ENCODE peak calls at places on chromosomes 5 and 9, in eight cellular contexts. Z is tibial artery; X is stomach; J is CD8-positive, alpha-beta memory T cell; Y is dorsolateral prefrontal cortex; O is Panc1; M is PC-9; R is fibroblast of lung. U is an unnamed sample.
A peak's percentile ranks its signal among the peaks of the same experiment; 100 is the strongest.

GRCh38 chr5:5480481-5481111 is 58.1 kb downstream of the ICE1 start:
- DNase-seq in Z (no peak), J (no peak), O (no peak), Y (no peak), R (no peak), M (no peak), X (no peak), U (no peak)

GRCh38 chr9:35432076-35432475 is 57.8 kb upstream of the RUSC2 start:
- DNase-seq in J (no peak), R (no peak), Z (no peak), M (no peak), O (no peak), Y (no peak), X (no peak), U (no peak)

GRCh38 chr5:38393636-38394035 is 135.3 kb downstream of the EGFLAM start:
- DNase-seq in Y (no peak), R (no peak), Z (no peak), O (no peak), J (no peak), M (no peak), X (no peak), U (no peak)

GRCh38 chr9:117720555-117720954 is 16.4 kb downstream of the TLR4 start:
- DNase-seq in Z (peak; percentile 68), M (no peak), J (no peak), X (no peak), R (no peak), O (no peak), Y (no peak), U (peak; percentile 26)

GRCh38 chr5:119342414-119342813 is 13.4 kb upstream of the TNFAIP8 start:
- DNase-seq in X (no peak), Y (no peak), R (peak; percentile 36), O (no peak), Z (no peak), J (no peak), M (no peak), U (no peak)

GRCh38 chr5:151739939-151740335 is 18.5 kb downstream of the ATOX1 start:
- DNase-seq in Y (no peak), M (no peak), Z (no peak), R (peak; percentile 81), X (no peak), J (no peak), O (no peak), U (no peak)

GRCh38 chr5:38023799-38024198 is 184.0 kb upstream of the GDNF start:
- DNase-seq in Z (no peak), R (no peak), X (no peak), M (no peak), O (no peak), Y (no peak), J (no peak), U (no peak)

GRCh38 chr5:77168884-77169254 is 41.6 kb upstream of the PDE8B start:
- DNase-seq in O (no peak), X (peak; percentile 55), R (no peak), Y (no peak), Z (no peak), M (peak; percentile 91), J (no peak), U (peak; percentile 41)

GRCh38 chr9:132547976-132548730 is 34.3 kb upstream of the BARHL1 start:
- DNase-seq in M (no peak), R (no peak), O (no peak), J (no peak), Z (no peak), Y (no peak), X (no peak), U (no peak)

GRCh38 chr9:96680812-96681499 is 25.8 kb upstream of the PRXL2C start:
- DNase-seq in M (no peak), O (no peak), J (no peak), X (no peak), Y (no peak), Z (no peak), R (no peak), U (no peak)

GRCh38 chr9:135254176-135255032 is 166.9 kb downstream of the OLFM1 start:
- DNase-seq in Z (no peak), R (no peak), J (no peak), X (no peak), M (no peak), O (no peak), Y (peak; percentile 39), U (no peak)

GRCh38 chr5:134547579-134547978 is 22.1 kb downstream of the JADE2 start:
- DNase-seq in X (peak; percentile 31), O (no peak), Z (peak; percentile 87), M (no peak), Y (no peak), J (no peak), R (peak; percentile 94), U (peak; percentile 76)

GRCh38 chr9:105539452-105539851 is 18.5 kb upstream of the FKTN start:
- DNase-seq in Y (no peak), R (peak; percentile 7), O (no peak), J (no peak), M (no peak), X (no peak), Z (no peak), U (no peak)

GRCh38 chr9:79007701-79008483 is 563.9 kb upstream of the TLE4 start:
- DNase-seq in X (no peak), R (no peak), O (no peak), M (no peak), Z (no peak), J (no peak), Y (no peak), U (no peak)

GRCh38 chr5:66171349-66172344 is 27.5 kb downstream of the SREK1 start:
- DNase-seq in J (peak; percentile 66), X (no peak), Z (no peak), Y (no peak), O (no peak), R (peak; percentile 69), M (no peak), U (peak; percentile 49)

GRCh38 chr5:177306674-177307543 is 3.3 kb downstream of the PRELID1 start:
- DNase-seq in R (peak; percentile 6), M (no peak), Y (no peak), J (no peak), Z (peak; percentile 65), O (no peak), X (no peak), U (peak; percentile 69)

GRCh38 chr5:78377056-78377717 is 16.8 kb downstream of the SCAMP1 start:
- DNase-seq in R (peak; percentile 38), O (no peak), J (no peak), M (no peak), Z (peak; percentile 69), Y (no peak), X (no peak), U (peak; percentile 54)

GRCh38 chr9:37508834-37509206 is 23.1 kb downstream of the POLR1E start:
- DNase-seq in M (no peak), Y (no peak), J (no peak), X (no peak), O (no peak), R (no peak), Z (no peak), U (no peak)

GRCh38 chr5:10461904-10462542 is 20.3 kb downstream of the ROPN1L start:
- DNase-seq in J (no peak), Y (no peak), R (no peak), O (no peak), Z (no peak), X (no peak), M (no peak), U (no peak)

GRCh38 chr9:100277166-100277979 is 75.4 kb downstream of the TEX10 start:
- DNase-seq in Y (no peak), O (no peak), Z (no peak), X (no peak), R (peak; percentile 19), M (no peak), J (no peak), U (no peak)

GRCh38 chr9:107848598-107848997 is 359.0 kb upstream of the KLF4 start:
- DNase-seq in Y (no peak), J (no peak), M (no peak), R (peak; percentile 54), Z (no peak), O (no peak), X (no peak), U (no peak)

GRCh38 chr9:115240676-115241075 is 122.7 kb upstream of the TNC start:
- DNase-seq in M (no peak), O (no peak), X (no peak), J (no peak), Z (no peak), R (no peak), Y (no peak), U (no peak)

GRCh38 chr5:98927242-98927987 is 1.4 kb downstream of the CHD1 start:
- DNase-seq in R (peak; percentile 64), M (no peak), Y (no peak), Z (peak; percentile 74), O (no peak), X (no peak), J (peak; percentile 74), U (peak; percentile 68)

GRCh38 chr9:92141144-92142129 is 26.2 kb upstream of the SPTLC1 start:
- DNase-seq in Y (no peak), X (peak; percentile 45), O (no peak), J (no peak), M (no peak), R (peak; percentile 27), Z (peak; percentile 66), U (peak; percentile 72)
- H3K4me3 ChIP-seq in Y (peak overlapping the region; percentile 41), X (peak overlapping the region; percentile 50), O (peak overlapping the region; percentile 30), J (no peak overlapping the region), M (peak overlapping the region; percentile 54), R (peak overlapping the region; percentile 48), Z (peak overlapping the region; percentile 41), U (peak overlapping the region; percentile 50)

DNA sequence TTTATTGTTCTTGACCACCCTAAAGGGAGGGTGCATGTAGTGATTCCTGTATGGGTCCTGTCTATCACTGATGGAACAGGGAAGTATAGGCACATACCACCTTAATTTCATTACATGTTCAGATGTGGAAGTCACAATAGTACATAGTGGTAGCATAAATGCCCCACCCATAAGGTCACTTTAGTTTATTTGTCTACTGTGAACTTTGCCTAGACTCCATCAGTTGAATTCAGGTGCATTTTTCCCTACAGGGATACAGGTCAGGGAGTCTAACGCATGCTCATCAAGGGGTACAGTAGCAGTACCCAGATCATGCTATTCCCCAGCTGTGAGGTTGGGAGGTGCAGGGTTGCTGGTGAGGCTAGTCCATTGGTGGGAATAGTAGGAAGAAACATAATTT is 175.0 kb downstream of the MEF2C start:
- DNase-seq in X (no peak), Z (no peak), O (no peak), R (no peak), M (no peak), J (no peak), Y (no peak), U (no peak)
- H3K27ac ChIP-seq in X (no peak overlapping the region), Z (no peak overlapping the region), O (no peak overlapping the region), R (no peak overlapping the region), M (no peak overlapping the region), J (no peak overlapping the region), Y (no peak overlapping the region), U (no peak overlapping the region)

DNA sequence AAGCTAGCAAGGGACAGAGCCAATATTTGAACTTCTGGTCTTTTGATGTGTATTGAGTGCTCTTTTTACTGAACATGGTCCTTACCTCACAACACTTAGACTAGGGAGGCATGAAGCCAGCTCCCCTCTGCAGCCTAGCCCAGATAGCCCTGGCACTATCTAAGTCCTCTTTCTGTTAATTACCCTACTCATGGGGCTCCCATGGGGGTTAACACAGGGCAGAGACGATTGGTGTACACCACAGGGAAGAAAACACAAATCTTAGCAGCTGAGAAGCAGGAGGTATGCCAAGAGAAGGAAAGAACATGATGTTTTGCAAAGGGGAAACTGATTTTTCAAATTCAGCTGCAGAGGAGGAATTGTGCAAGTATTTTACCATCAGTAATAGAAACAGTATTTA is 383.8 kb downstream of the TMEM232 start:
- DNase-seq in R (no peak), Z (no peak), J (no peak), Y (no peak), O (no peak), M (no peak), X (no peak), U (peak; percentile 11)
- H3K4me3 ChIP-seq in R (no peak overlapping the region), Z (no peak overlapping the region), J (no peak overlapping the region), Y (no peak overlapping the region), O (no peak overlapping the region), M (no peak overlapping the region), X (no peak overlapping the region), U (no peak overlapping the region)

GRCh38 chr5:172065431-172066065 is 59.1 kb upstream of the FBXW11 start:
- DNase-seq in Z (no peak), X (no peak), O (no peak), M (no peak), J (no peak), Y (no peak), R (no peak), U (no peak)
- H3K27ac ChIP-seq in Z (no peak overlapping the region), X (no peak overlapping the region), O (no peak overlapping the region), M (no peak overlapping the region), J (no peak overlapping the region), Y (no peak overlapping the region), R (no peak overlapping the region), U (no peak overlapping the region)

U was measured in right cardiac atrium.